ENCODE peak calls at places on chromosomes 16 and 17, in nine cellular contexts. X is LoVo; A is adrenal gland; U is stimulated activated CD4-positive, alpha-beta T cell treated with anti-CD3 and anti-CD28 coated beads, Interleukin-4, amount 100 ng/mL, for 4 hours; S is hepatic stellate cell; B is GDM1; W is Right ventricle myocardium superior; R is stimulated activated CD8-positive, alpha-beta memory T cell treated with anti-CD3 and anti-CD28 coated beads, Interleukin-2, amount 100 ng/mL, for 1 hour; Z is A673. G is an unnamed sample.
A peak's percentile ranks its signal among the peaks of the same experiment; 100 is the strongest.

GRCh38 chr16:6124136-6124535 is 1026.5 kb upstream of the EEF2KMT start:
- DNase-seq in A (no peak), S (no peak), R (no peak), W (no peak), Z (no peak), U (no peak), B (no peak), X (no peak), G (no peak)

GRCh38 chr16:47008174-47008573 is 34.7 kb upstream of the DNAJA2 start:
- DNase-seq in B (no peak), Z (no peak), A (no peak), W (no peak), U (no peak), R (no peak), X (no peak), S (no peak), G (no peak)

GRCh38 chr16:17499223-17499902 is 28.6 kb upstream of the XYLT1 start:
- DNase-seq in U (no peak), B (no peak), A (no peak), Z (no peak), R (no peak), S (no peak), X (no peak), W (no peak), G (no peak)

GRCh38 chr16:87740909-87741424 is 24.8 kb downstream of the KLHDC4 start:
- DNase-seq in W (peak; percentile 68), R (no peak), B (no peak), A (no peak), S (no peak), Z (no peak), U (no peak), X (no peak), G (no peak)

GRCh38 chr16:30561212-30561816 is 3.1 kb upstream of the ZNF764 start:
- DNase-seq in A (no peak), S (peak; percentile 43), W (peak; percentile 64), U (no peak), Z (no peak), R (no peak), B (peak; percentile 38), X (no peak), G (no peak)

GRCh38 chr17:75811174-75811573 is 26.6 kb downstream of the UNK start:
- DNase-seq in X (no peak), U (no peak), W (no peak), B (no peak), S (no peak), R (no peak), Z (no peak), A (no peak), G (no peak)

GRCh38 chr17:1201132-1201702 is 21.4 kb upstream of the ABR start:
- DNase-seq in S (no peak), W (no peak), B (no peak), R (peak; percentile 28), Z (no peak), U (peak; percentile 15), A (no peak), X (no peak), G (no peak)

GRCh38 chr16:72838999-72839398 is 208.9 kb downstream of the ZFHX3 start:
- DNase-seq in S (no peak), B (no peak), U (no peak), A (no peak), Z (no peak), X (no peak), W (no peak), R (no peak), G (no peak)

GRCh38 chr16:84489141-84489540 is 15.3 kb downstream of the MEAK7 start:
- DNase-seq in R (no peak), X (no peak), S (no peak), W (no peak), U (no peak), B (no peak), Z (no peak), A (no peak), G (no peak)

GRCh38 chr17:37774508-37774907 is 29.6 kb upstream of the HNF1B start:
- DNase-seq in W (no peak), A (no peak), R (no peak), U (no peak), B (no peak), X (no peak), Z (no peak), S (no peak), G (no peak)

GRCh38 chr17:56034120-56034757 is 119.0 kb upstream of the ANKFN1 start:
- DNase-seq in A (no peak), W (no peak), U (no peak), R (no peak), X (no peak), S (no peak), Z (no peak), B (no peak), G (no peak)

GRCh38 chr17:36879027-36879426 is 58.2 kb upstream of the LHX1 start:
- DNase-seq in A (no peak), U (peak; percentile 50), W (no peak), X (no peak), Z (no peak), S (no peak), B (no peak), R (no peak), G (peak; percentile 36)

GRCh38 chr17:58120195-58120822 is 27.9 kb upstream of the OR4D1 start:
- DNase-seq in Z (peak; percentile 62), U (peak; percentile 15), X (peak; percentile 58), R (no peak), A (peak; percentile 54), S (peak; percentile 19), B (peak; percentile 14), W (no peak), G (no peak)

GRCh38 chr16:82146957-82147356 is 23.1 kb downstream of the MPHOSPH6 start:
- DNase-seq in B (no peak), W (no peak), A (no peak), S (no peak), Z (no peak), X (no peak), U (no peak), R (no peak), G (no peak)

GRCh38 chr17:66814026-66814425 is 20.9 kb upstream of the CACNG5 start:
- DNase-seq in X (no peak), Z (no peak), W (no peak), R (no peak), B (no peak), U (no peak), A (no peak), S (no peak), G (no peak)

G was measured in epithelial cell of prostate.